ENCODE peak calls at places on chromosomes 5 and 9, in five cellular contexts. L is bronchial epithelial cell; J is CD4-positive, alpha-beta T cell; O is mesothelial cell of epicardium; C is retinal pigment epithelial cell. P is an unnamed sample.

GRCh38 chr5:89556215-89557009 is 673.4 kb upstream of the MEF2C start:
- DNase-seq in C (peak; percentile 35), J (no peak), O (no peak), L (peak; percentile 96), P (no peak)

GRCh38 chr9:98991981-98992884 is 48.5 kb downstream of the COL15A1 start:
- DNase-seq in O (no peak), C (no peak), J (no peak), L (no peak), P (no peak)

GRCh38 chr9:130321539-130321938 is 56.0 kb downstream of the HMCN2 start:
- DNase-seq in L (no peak), C (no peak), J (no peak), O (no peak), P (no peak)

GRCh38 chr9:124220551-124221451 is 36.9 kb upstream of the NEK6 start:
- DNase-seq in C (no peak), L (peak; percentile 80), J (no peak), O (no peak), P (no peak)

GRCh38 chr5:176157656-176158055 is 80.6 kb upstream of the SIMC1 start:
- DNase-seq in O (no peak), L (peak; percentile 66), J (no peak), C (no peak), P (no peak)

GRCh38 chr5:120447706-120448239 is 16.3 kb upstream of the PRR16 start:
- DNase-seq in L (peak; percentile 59), J (no peak), O (no peak), C (no peak), P (no peak)

GRCh38 chr9:83231039-83231438 is 168.1 kb upstream of the RASEF start:
- DNase-seq in O (no peak), C (no peak), L (no peak), J (no peak), P (no peak)

GRCh38 chr5:83099001-83099400 is 21.7 kb downstream of the XRCC4 start:
- DNase-seq in O (no peak), C (no peak), J (no peak), L (no peak), P (no peak)

GRCh38 chr9:110729628-110730027 is 61.0 kb downstream of the MUSK start:
- DNase-seq in C (no peak), L (no peak), J (no peak), O (no peak), P (no peak)

DNA sequence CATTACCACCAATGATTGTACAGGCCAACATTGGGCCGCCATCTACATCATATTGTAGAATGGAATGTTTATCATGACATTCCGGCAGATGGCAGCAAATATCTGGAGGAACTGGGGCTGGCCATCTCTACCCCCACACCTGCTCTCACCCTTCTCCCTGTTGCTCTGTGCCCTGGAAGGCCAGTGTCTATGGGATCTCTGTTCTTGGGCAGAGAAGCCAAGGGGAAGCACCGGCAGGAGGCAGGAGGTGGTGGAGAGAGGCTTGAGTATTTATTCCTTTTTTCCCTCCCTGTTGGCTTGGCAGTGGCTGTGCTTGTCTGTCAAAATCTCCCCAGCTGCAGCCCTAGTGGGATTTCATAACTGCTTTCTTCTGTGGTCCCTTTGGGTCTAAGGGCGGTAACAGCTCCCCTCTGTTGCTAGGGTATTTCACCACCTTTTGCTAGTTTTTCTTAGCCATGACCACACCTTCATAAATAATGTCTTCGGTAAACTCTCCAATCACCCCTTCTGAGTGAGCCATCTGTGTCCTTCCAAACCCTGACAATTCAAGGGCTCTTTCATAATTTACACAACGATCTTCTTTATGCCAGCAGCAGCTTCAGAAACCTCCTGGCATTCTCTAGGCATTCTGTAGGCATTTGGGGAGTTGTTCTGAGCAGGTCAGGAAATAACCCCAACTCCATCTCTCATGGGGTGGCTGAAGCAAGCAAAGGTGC is 225.8 kb downstream of the MELK start:
- DNase-seq in L (no peak), C (no peak), J (no peak), O (no peak), P (no peak)
- TF ChIP-seq CTCF in L (no peak), C (no peak), J (no peak), O (no peak), P (no peak)

DNA sequence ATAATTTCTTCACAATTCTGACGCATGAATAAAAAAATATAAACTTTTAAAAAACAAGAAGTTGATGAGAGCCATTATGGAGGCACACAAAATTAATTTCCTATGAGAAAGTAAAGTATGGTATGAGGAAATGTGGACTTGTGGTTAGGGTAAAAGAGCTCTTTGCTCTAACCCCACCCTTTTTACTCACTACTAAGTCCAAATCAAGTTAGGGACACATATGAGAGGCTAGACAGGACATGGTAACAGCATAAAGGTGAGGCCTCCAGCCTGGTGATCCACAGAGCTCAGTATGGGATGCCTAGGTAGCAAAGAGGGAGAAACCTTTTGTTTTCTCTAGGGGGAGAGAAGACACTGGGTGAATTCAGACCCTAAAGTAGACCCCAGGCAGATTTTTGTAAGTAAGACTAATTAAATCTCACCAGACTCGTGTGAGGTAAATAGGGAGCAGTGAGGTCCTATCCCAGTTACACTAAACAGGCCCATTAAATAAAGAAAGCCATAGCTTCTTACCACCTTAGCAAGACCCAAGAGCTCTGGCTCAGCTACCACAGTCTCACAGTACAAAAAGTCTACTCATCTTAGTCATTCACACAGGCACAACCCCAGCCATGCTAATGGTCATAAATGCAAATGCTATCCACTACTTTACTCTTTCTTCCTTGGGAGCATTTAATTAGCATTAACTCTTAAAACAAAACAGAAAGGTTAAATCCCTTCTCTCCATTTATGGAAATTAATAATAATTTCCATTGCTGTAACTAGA is 42.6 kb downstream of the MLLT3 start:
- DNase-seq in C (no peak), L (peak; percentile 69), O (no peak), J (no peak), P (no peak)
- TF ChIP-seq CTCF in C (no peak), L (no peak), O (no peak), J (no peak), P (no peak)

GRCh38 chr5:36090033-36090432 is 23.4 kb upstream of the UGT3A2 start:
- DNase-seq in J (no peak), O (no peak), L (peak; percentile 50), C (no peak), P (no peak)
- TF ChIP-seq CTCF in J (no peak), O (no peak), L (peak; percentile 60), C (peak; percentile 54), P (peak; percentile 19)

DNA sequence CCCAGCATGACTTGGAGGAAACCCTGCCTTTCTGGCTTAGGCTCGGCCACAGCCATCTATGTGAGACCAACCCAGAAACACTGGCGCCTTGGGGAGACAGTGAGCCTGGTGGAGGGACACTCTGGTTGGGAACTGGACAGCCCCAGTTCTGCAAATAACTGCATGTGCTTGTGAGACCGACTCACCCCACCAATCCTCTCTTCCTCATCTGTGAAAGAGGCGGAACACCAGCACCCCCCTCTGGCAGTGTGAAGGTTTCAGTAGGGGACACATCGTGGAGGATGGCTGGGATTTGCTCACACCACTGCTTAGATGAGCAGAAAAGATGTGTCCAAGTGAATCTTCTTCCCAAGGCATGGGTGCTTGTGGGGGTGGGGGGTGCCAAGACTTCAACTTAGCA is 43.4 kb upstream of the N4BP3 start:
- DNase-seq in O (no peak), L (peak; percentile 34), J (peak; percentile 19), C (no peak), P (peak; percentile 37)
- TF ChIP-seq CTCF in O (no peak), L (peak; percentile 55), J (no peak), C (peak; percentile 29), P (peak; percentile 30)

GRCh38 chr5:53560506-53561191 is at the start of gene NDUFS4:
- DNase-seq in J (peak; percentile 71), O (peak; percentile 82), C (peak; percentile 81), L (peak; percentile 83), P (no peak)
- TF ChIP-seq CTCF in J (no peak), O (no peak), C (no peak), L (no peak), P (no peak)

DNA sequence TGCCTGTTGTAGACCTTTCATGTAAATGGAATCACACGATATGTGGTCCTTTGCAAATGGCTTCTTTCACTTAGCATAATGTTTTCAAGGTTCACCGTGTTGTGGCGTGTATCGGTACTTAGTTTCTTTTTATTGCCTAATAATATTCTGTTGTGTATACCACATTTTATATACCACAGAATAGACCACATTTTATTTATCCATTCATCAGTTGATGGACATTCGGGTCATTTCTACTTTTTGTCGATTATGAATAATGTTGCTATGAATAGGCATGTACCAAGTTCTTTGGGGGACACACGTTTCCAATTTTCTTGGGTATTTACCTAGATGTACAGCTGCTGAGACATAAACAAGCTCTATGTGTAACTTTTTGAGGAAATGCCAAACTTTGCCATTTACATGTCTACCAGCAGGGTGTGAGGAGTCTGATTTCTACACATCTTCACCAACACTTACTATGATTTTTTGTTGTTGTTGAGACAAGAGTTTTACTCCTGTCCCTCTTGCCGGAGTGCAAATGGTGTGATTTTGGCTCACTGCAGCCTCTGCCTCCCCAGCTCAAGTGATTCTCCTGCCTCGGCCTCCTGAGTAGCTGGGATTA is 144.7 kb downstream of the RGS3 start:
- DNase-seq in O (no peak), C (no peak), J (no peak), L (no peak), P (no peak)
- TF ChIP-seq CTCF in O (no peak), C (no peak), J (no peak), L (no peak), P (no peak)